ENCODE peak calls at places on chromosomes 1 and 21, in eight cellular contexts. D is HepG2, U is A549, Q is SK-N-SH, G is HCT116, H is GM12878, T is Panc1, R is HL-60. M is an unnamed sample.

GRCh38 chr1:116067564-116067887 is 43.7 kb upstream of the MAB21L3 start:
- DNase-seq in G (no peak), D (no peak), T (no peak), U (no peak), R (no peak), Q (no peak), H (no peak), M (no peak)

GRCh38 chr1:2135425-2135824 is 59.1 kb downstream of the FAAP20 start:
- DNase-seq in Q (peak), U (no peak), H (no peak), G (no peak), T (no peak), D (peak), R (no peak), M (no peak)

GRCh38 chr1:117629625-117630422 is 24.0 kb downstream of the TENT5C start:
- DNase-seq in D (no peak), H (no peak), T (no peak), Q (no peak), U (no peak), G (no peak), R (no peak), M (no peak)

GRCh38 chr21:33290441-33290840 is 24.3 kb downstream of the IL10RB start:
- DNase-seq in Q (no peak), D (no peak), T (no peak), H (no peak), U (no peak), R (no peak), G (no peak), M (no peak)

GRCh38 chr1:205410581-205411298 is 11.1 kb downstream of the LEMD1 start:
- DNase-seq in R (no peak), T (no peak), U (no peak), G (no peak), Q (no peak), H (no peak), D (no peak), M (no peak)

GRCh38 chr1:92340154-92340553 is 41.3 kb downstream of the RPAP2 start:
- DNase-seq in Q (no peak), U (no peak), H (no peak), D (no peak), R (no peak), G (no peak), T (no peak), M (no peak)

GRCh38 chr1:64111787-64112186 is 91.6 kb upstream of the UBE2U start:
- DNase-seq in U (no peak), D (no peak), H (no peak), T (no peak), Q (no peak), G (no peak), R (no peak), M (no peak)

GRCh38 chr1:156344409-156344808 is 6.1 kb downstream of the TSACC start:
- DNase-seq in U (no peak), G (no peak), H (no peak), Q (peak), R (no peak), T (no peak), D (no peak), M (no peak)

GRCh38 chr1:41379741-41380130 is 18.5 kb downstream of the FOXO6 start:
- DNase-seq in D (no peak), R (no peak), U (no peak), T (no peak), H (no peak), Q (no peak), G (no peak), M (no peak)

GRCh38 chr1:87024936-87025537 is 110.6 kb downstream of the HS2ST1 start:
- DNase-seq in R (no peak), H (no peak), T (peak), Q (peak), D (peak), U (peak), G (peak), M (peak)

GRCh38 chr1:30809514-30810263 is 52.1 kb upstream of the LAPTM5 start:
- DNase-seq in T (no peak), G (no peak), U (no peak), H (no peak), D (no peak), R (no peak), Q (no peak), M (no peak)

GRCh38 chr1:167541013-167541412 is 12.5 kb downstream of the CREG1 start:
- DNase-seq in G (no peak), T (no peak), U (no peak), R (no peak), Q (no peak), D (no peak), H (no peak), M (no peak)

GRCh38 chr1:7224644-7225043 is 439.4 kb downstream of the CAMTA1 start:
- DNase-seq in G (peak), R (no peak), T (no peak), D (no peak), U (no peak), Q (no peak), H (no peak), M (peak)

GRCh38 chr21:15250384-15250783 is 185.6 kb upstream of the NRIP1 start:
- DNase-seq in T (no peak), G (no peak), Q (no peak), U (no peak), H (no peak), R (no peak), D (no peak), M (no peak)

GRCh38 chr1:217718873-217719272 is 87.7 kb downstream of the SPATA17 start:
- DNase-seq in Q (no peak), T (no peak), D (no peak), R (no peak), G (peak), U (no peak), H (no peak), M (no peak)

GRCh38 chr1:51070640-51071039 is 31.4 kb upstream of the C1orf185 start:
- DNase-seq in R (no peak), D (no peak), H (no peak), G (no peak), T (no peak), U (no peak), Q (peak), M (no peak)

GRCh38 chr1:230102046-230102445 is 35.0 kb downstream of the GALNT2 start:
- DNase-seq in Q (no peak), D (no peak), U (no peak), R (no peak), T (no peak), H (no peak), G (no peak), M (peak)

GRCh38 chr1:57483954-57484353 is 60.1 kb upstream of the DAB1 start:
- DNase-seq in U (no peak), G (no peak), R (no peak), T (no peak), Q (no peak), H (no peak), D (no peak), M (no peak)

GRCh38 chr1:225670806-225671733 is 18.1 kb upstream of the ENAH start:
- DNase-seq in R (no peak), G (no peak), H (no peak), T (no peak), Q (no peak), D (peak), U (no peak), M (no peak)

GRCh38 chr1:155051777-155052398 is 772 bp downstream of the ADAM15 start:
- DNase-seq in T (no peak), H (no peak), D (no peak), R (peak), Q (peak), U (peak), G (no peak), M (peak)

GRCh38 chr1:91846007-91846620 is 39.8 kb downstream of the TGFBR3 start:
- DNase-seq in H (no peak), R (no peak), D (peak), Q (no peak), U (no peak), G (no peak), T (no peak), M (no peak)

GRCh38 chr1:109985251-109986053 is 887 bp downstream of the AHCYL1 start:
- DNase-seq in T (no peak), D (no peak), U (no peak), Q (no peak), R (no peak), G (no peak), H (no peak), M (no peak)

GRCh38 chr1:97433094-97433493 is 487.7 kb downstream of the DPYD start:
- DNase-seq in U (no peak), Q (no peak), H (no peak), R (no peak), T (no peak), G (no peak), D (no peak), M (no peak)

GRCh38 chr1:40047769-40048168 is 7.2 kb downstream of the CAP1 start:
- DNase-seq in H (no peak), G (no peak), T (no peak), D (no peak), R (no peak), U (no peak), Q (no peak), M (no peak)

GRCh38 chr1:48248356-48248755 is 25.8 kb downstream of the SLC5A9 start:
- DNase-seq in H (no peak), G (no peak), U (no peak), D (no peak), R (no peak), Q (no peak), T (no peak), M (no peak)

GRCh38 chr1:14265515-14265914 is 333.0 kb upstream of the KAZN start:
- DNase-seq in G (no peak), R (no peak), U (no peak), T (no peak), H (no peak), D (no peak), Q (no peak), M (no peak)

GRCh38 chr21:46347791-46348381 is 23.9 kb downstream of the PCNT start:
- DNase-seq in D (no peak), T (no peak), U (no peak), R (no peak), Q (no peak), H (no peak), G (no peak), M (no peak)

GRCh38 chr1:30143517-30143916 is 579.9 kb downstream of the MATN1 start:
- DNase-seq in Q (no peak), R (no peak), G (no peak), T (no peak), D (no peak), H (no peak), U (no peak), M (no peak)

GRCh38 chr1:176515310-176515709 is 52.3 kb downstream of the PAPPA2 start:
- DNase-seq in R (no peak), U (no peak), H (no peak), D (peak), Q (no peak), G (no peak), T (peak), M (no peak)

DNA sequence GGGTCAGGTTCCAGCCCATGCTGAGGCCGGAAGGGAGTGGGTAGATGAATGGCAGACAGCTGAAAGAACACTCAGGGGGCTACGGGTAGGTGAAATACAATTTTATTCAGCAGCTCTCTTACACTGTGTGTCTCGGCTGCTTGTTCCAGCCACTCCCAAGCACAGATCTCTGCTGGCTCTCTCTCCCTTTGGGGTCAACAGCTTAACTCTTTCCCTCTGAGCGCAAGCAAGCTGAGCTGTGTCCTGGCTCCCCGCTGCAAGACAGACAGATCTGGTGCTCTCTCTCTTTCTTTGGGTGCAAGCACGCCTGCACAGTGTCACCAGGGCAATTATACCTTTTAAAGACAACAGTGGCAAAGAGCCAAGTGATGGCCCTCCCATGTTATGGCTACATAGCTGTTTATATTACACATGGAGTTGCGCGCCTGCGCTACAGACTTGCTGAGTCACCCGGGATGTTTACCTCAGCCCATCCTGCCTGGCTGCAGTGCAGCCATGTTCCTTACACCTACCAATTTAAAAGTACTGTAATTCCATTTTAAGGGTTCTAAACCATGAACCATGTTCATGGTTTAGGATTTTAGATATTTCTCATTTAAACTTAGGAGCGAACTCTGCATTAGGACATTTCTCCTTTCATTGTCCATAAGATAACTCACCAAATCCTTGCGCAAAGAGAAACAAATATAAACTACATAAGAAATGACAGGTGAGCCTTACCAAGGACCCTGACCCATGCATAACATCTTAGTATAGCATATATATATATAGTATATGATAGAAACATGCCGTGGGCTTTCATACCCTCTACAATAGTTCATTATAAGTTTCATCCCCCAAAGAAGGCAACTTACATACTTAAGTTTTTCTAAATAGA is 396.5 kb downstream of the SMYD3 start:
- DNase-seq in U (no peak), Q (peak), H (no peak), G (no peak), T (no peak), D (no peak), R (no peak), M (no peak)
- TF ChIP-seq REST in U (no peak), Q (no peak), H (no peak), G (no peak), T (no peak), D (no peak), R (no peak), M (no peak)

DNA sequence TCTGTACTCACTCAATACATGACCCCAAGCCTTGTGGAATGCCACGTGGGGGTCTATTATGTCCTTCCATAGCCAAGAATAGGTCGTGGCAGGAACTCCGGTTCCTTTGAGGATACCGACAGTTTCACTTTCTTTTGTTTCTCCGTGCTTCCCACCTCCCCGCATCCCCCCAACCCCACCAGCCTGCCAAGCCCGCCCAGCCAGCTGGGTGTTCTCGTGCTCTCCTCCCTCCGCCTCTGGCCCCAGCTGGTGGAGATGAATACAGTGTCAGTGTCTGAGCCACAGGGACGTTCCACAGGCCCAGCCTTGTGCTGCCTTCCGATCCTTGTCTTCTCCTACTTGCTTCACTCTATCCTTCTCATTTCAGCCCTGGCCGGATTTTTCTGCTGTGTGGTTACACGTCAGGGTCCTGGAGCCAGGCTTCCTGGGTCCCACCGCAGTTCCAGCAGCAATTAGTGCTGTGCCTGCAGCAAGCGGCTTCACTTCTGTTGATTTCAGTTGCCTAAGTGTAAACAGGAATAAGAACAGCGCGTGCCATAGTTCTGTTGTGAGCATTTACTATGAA is 4.1 kb upstream of the AGTRAP start:
- DNase-seq in R (no peak), G (no peak), H (no peak), D (peak), Q (no peak), T (no peak), U (no peak), M (peak)
- TF ChIP-seq REST in R (no peak), G (no peak), H (no peak), D (no peak), Q (no peak), T (no peak), U (no peak), M (no peak)

GRCh38 chr1:59368007-59368670 is 71.2 kb downstream of the FGGY start:
- DNase-seq in G (no peak), H (no peak), U (no peak), Q (no peak), D (peak), T (no peak), R (no peak), M (no peak)
- TF ChIP-seq REST in G (no peak), H (no peak), U (no peak), Q (no peak), D (no peak), T (no peak), R (no peak), M (no peak)

GRCh38 chr1:234007684-234008083 is 103.2 kb downstream of the SLC35F3 start:
- DNase-seq in Q (no peak), D (no peak), H (no peak), T (no peak), G (no peak), U (no peak), R (no peak), M (no peak)

GRCh38 chr1:234004575-234004974 is 100.1 kb downstream of the SLC35F3 start:
- DNase-seq in H (no peak), U (no peak), T (no peak), G (no peak), Q (no peak), D (no peak), R (no peak), M (no peak)

GRCh38 chr1:234000557-234001081 is 96.1 kb downstream of the SLC35F3 start:
- DNase-seq in U (no peak), G (no peak), D (no peak), R (no peak), Q (no peak), H (no peak), T (no peak), M (peak)

GRCh38 chr1:233998926-233999325 is 94.5 kb downstream of the SLC35F3 start:
- DNase-seq in Q (no peak), R (no peak), H (no peak), D (no peak), U (no peak), T (no peak), G (no peak), M (no peak)

GRCh38 chr1:234001817-234002216 is 97.3 kb downstream of the SLC35F3 start:
- DNase-seq in U (no peak), T (no peak), R (no peak), H (no peak), G (no peak), Q (no peak), D (no peak), M (no peak)
- TF ChIP-seq REST in U (no peak), T (no peak), R (no peak), H (no peak), G (no peak), Q (no peak), D (no peak), M (no peak)

DNA sequence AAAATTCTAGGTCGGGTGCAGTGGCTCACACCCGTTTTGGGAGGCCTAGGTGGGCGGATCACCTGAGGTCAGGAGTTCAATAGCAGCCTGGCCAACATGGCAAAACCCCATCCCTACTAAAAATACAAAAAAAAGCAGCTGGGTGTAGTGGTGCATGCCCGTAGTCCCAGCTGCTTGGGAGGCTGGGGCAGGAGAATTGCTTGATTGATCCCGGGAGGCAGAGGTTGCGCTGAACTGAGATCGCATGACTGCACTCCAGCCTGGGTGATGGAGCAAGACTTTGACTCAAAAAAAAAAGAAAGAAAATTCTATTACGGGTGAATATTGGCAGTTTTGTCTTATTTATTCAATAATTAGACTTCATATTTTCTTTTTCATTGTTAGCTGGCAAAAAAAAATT is 62.1 kb downstream of the SNX7 start:
- DNase-seq in R (no peak), Q (no peak), G (no peak), H (no peak), U (no peak), D (no peak), T (no peak), M (no peak)
- TF ChIP-seq REST in R (no peak), Q (no peak), G (no peak), H (no peak), U (no peak), D (no peak), T (no peak), M (no peak)

GRCh38 chr1:102084771-102085535 is 88.2 kb upstream of the OLFM3 start:
- DNase-seq in G (no peak), T (no peak), Q (no peak), U (no peak), H (no peak), R (no peak), D (no peak), M (no peak)
- TF ChIP-seq REST in G (no peak), T (no peak), Q (no peak), U (no peak), H (no peak), R (no peak), D (no peak), M (no peak)

GRCh38 chr1:222074317-222074716 is 332.4 kb upstream of the DUSP10 start:
- DNase-seq in T (no peak), Q (no peak), U (no peak), R (no peak), D (no peak), G (no peak), H (no peak), M (no peak)
- TF ChIP-seq REST in T (no peak), Q (no peak), U (no peak), R (no peak), D (no peak), G (no peak), H (no peak), M (no peak)

GRCh38 chr1:46530791-46531409 is 20.5 kb downstream of the KNCN start:
- DNase-seq in T (no peak), G (no peak), D (no peak), Q (no peak), H (no peak), U (no peak), R (no peak), M (peak)

GRCh38 chr1:46532095-46532494 is 19.4 kb downstream of the KNCN start:
- DNase-seq in U (no peak), D (no peak), H (no peak), G (no peak), R (no peak), Q (no peak), T (no peak), M (no peak)

GRCh38 chr1:46528297-46528955 is 23.0 kb downstream of the KNCN start:
- DNase-seq in T (no peak), H (no peak), Q (no peak), G (no peak), D (no peak), R (no peak), U (no peak), M (peak)

GRCh38 chr1:46529031-46529630 is 22.3 kb downstream of the KNCN start:
- DNase-seq in T (no peak), D (no peak), U (no peak), R (no peak), Q (no peak), H (no peak), G (no peak), M (no peak)

DNA sequence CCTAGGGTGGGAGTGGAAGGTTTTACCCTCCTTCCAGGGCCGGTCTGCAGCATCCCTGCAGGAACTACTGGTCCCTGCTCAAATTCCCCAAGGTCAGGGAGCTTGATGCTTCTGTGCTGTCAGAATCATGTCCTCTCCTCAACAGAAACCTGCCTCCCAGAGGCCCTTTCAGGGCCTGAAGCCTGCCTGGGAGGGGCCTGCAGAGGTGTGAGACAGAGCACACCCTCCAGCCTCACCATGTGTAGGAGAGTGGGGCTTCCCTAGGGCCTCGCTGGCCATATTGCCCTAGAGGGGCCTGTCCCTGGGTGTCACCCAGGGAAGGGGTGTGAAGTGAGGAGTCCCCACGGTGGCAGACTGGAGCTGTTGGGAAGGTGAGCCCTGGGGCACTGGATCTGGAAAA is 21.1 kb downstream of the KNCN start:
- DNase-seq in D (no peak), U (no peak), H (no peak), Q (no peak), T (no peak), G (no peak), R (no peak), M (no peak)
- TF ChIP-seq REST in D (no peak), U (no peak), H (no peak), Q (no peak), T (no peak), G (no peak), R (no peak), M (no peak)

M was measured in GM23338.